ENCODE peak calls at places on chromosomes 3 and 15, in four cellular contexts. One of them, this sample, is unnamed.

GRCh38 chr15:62777657-62778056 is 264.9 kb upstream of the TPM1 start:
- DNase-seq in transverse colon: no peak
- DNase-seq in A549: no peak
- DNase-seq in sigmoid colon: no peak
- DNase-seq in this sample: no peak

GRCh38 chr3:38371541-38372213 is 25.1 kb downstream of the XYLB start:
- DNase-seq in transverse colon: no peak
- DNase-seq in A549: no peak
- DNase-seq in sigmoid colon: no peak
- DNase-seq in this sample: no peak

GRCh38 chr3:8152826-8153418 is 348.7 kb upstream of the LMCD1 start:
- DNase-seq in transverse colon: no peak
- DNase-seq in A549: no peak
- DNase-seq in sigmoid colon: no peak
- DNase-seq in this sample: no peak

GRCh38 chr3:126395846-126396513 is 1.3 kb downstream of the CFAP100 start:
- DNase-seq in transverse colon: no peak
- DNase-seq in A549: no peak
- DNase-seq in sigmoid colon: peak
- DNase-seq in this sample: no peak

GRCh38 chr3:17686613-17687012 is 55.8 kb downstream of the TBC1D5 start:
- DNase-seq in transverse colon: no peak
- DNase-seq in A549: peak
- DNase-seq in sigmoid colon: no peak
- DNase-seq in this sample: no peak

GRCh38 chr3:56681963-56682457 is 1.1 kb downstream of the TASOR start:
- DNase-seq in transverse colon: no peak
- DNase-seq in A549: no peak
- DNase-seq in sigmoid colon: no peak
- DNase-seq in this sample: no peak

GRCh38 chr3:172595648-172596393 is 72.6 kb upstream of the TNFSF10 start:
- DNase-seq in transverse colon: peak
- DNase-seq in A549: peak
- DNase-seq in sigmoid colon: no peak
- DNase-seq in this sample: peak

GRCh38 chr15:35325374-35325941 is 220.5 kb downstream of the DPH6 start:
- DNase-seq in transverse colon: no peak
- DNase-seq in A549: no peak
- DNase-seq in sigmoid colon: no peak
- DNase-seq in this sample: no peak

GRCh38 chr15:71761649-71762048 is 48.7 kb upstream of the NR2E3 start:
- DNase-seq in transverse colon: peak
- DNase-seq in A549: peak
- DNase-seq in sigmoid colon: no peak
- DNase-seq in this sample: no peak

GRCh38 chr15:26665950-26666921 is 106.6 kb downstream of the GABRB3 start:
- DNase-seq in transverse colon: no peak
- DNase-seq in A549: no peak
- DNase-seq in sigmoid colon: no peak
- DNase-seq in this sample: no peak

GRCh38 chr15:98221144-98221543 is 260.6 kb downstream of the ARRDC4 start:
- DNase-seq in transverse colon: no peak
- DNase-seq in A549: no peak
- DNase-seq in sigmoid colon: no peak
- DNase-seq in this sample: no peak

GRCh38 chr15:73002509-73002908 is 49.8 kb upstream of the NEO1 start:
- DNase-seq in transverse colon: no peak
- DNase-seq in A549: no peak
- DNase-seq in sigmoid colon: no peak
- DNase-seq in this sample: no peak

GRCh38 chr3:71229905-71230657 is 353.4 kb downstream of the FOXP1 start:
- DNase-seq in transverse colon: no peak
- DNase-seq in A549: no peak
- DNase-seq in sigmoid colon: no peak
- DNase-seq in this sample: no peak

GRCh38 chr15:66841953-66842681 is 140.1 kb downstream of the SMAD6 start:
- DNase-seq in transverse colon: peak
- DNase-seq in A549: peak
- DNase-seq in sigmoid colon: peak
- DNase-seq in this sample: peak

GRCh38 chr3:133892546-133893231 is 3.0 kb downstream of the RAB6B start:
- DNase-seq in transverse colon: no peak
- DNase-seq in A549: no peak
- DNase-seq in sigmoid colon: no peak
- DNase-seq in this sample: no peak

GRCh38 chr15:94266789-94267188 is 35.4 kb downstream of the MCTP2 start:
- DNase-seq in transverse colon: no peak
- DNase-seq in A549: no peak
- DNase-seq in sigmoid colon: no peak
- DNase-seq in this sample: no peak

GRCh38 chr3:106534206-106534605 is 665.4 kb upstream of the CBLB start:
- DNase-seq in transverse colon: peak
- DNase-seq in A549: no peak
- DNase-seq in sigmoid colon: no peak
- DNase-seq in this sample: no peak

GRCh38 chr3:30659270-30660127 is 53.1 kb downstream of the TGFBR2 start:
- DNase-seq in transverse colon: no peak
- DNase-seq in A549: peak
- DNase-seq in sigmoid colon: no peak
- DNase-seq in this sample: no peak

GRCh38 chr15:70526221-70526973 is 237.0 kb downstream of the UACA start:
- DNase-seq in transverse colon: peak
- DNase-seq in A549: peak
- DNase-seq in sigmoid colon: no peak
- DNase-seq in this sample: peak

GRCh38 chr3:179504371-179504770 is 53.1 kb upstream of the GNB4 start:
- DNase-seq in transverse colon: no peak
- DNase-seq in A549: no peak
- DNase-seq in sigmoid colon: no peak
- DNase-seq in this sample: no peak

GRCh38 chr3:186790261-186790981 is 7.0 kb downstream of the EIF4A2 start:
- DNase-seq in transverse colon: no peak
- DNase-seq in A549: peak
- DNase-seq in sigmoid colon: no peak
- DNase-seq in this sample: no peak

GRCh38 chr15:92930776-92931175 is 30.7 kb downstream of the CHD2 start:
- DNase-seq in transverse colon: no peak
- DNase-seq in A549: no peak
- DNase-seq in sigmoid colon: no peak
- DNase-seq in this sample: no peak

GRCh38 chr3:47298439-47298838 is 15.7 kb downstream of the KLHL18 start:
- DNase-seq in transverse colon: no peak
- DNase-seq in A549: no peak
- DNase-seq in sigmoid colon: no peak
- DNase-seq in this sample: no peak

GRCh38 chr15:57432141-57432701 is 55.9 kb downstream of the CGNL1 start:
- DNase-seq in transverse colon: no peak
- DNase-seq in A549: no peak
- DNase-seq in sigmoid colon: no peak
- DNase-seq in this sample: no peak

GRCh38 chr3:190024912-190025311 is 95.8 kb downstream of the P3H2 start:
- DNase-seq in transverse colon: no peak
- DNase-seq in A549: no peak
- DNase-seq in sigmoid colon: no peak
- DNase-seq in this sample: no peak

GRCh38 chr15:67100124-67100791 is 34.9 kb downstream of the SMAD3 start:
- DNase-seq in transverse colon: no peak
- DNase-seq in A549: no peak
- DNase-seq in sigmoid colon: no peak
- DNase-seq in this sample: no peak

GRCh38 chr3:148938306-148938705 is 53.0 kb upstream of the GYG1 start:
- DNase-seq in transverse colon: no peak
- DNase-seq in A549: no peak
- DNase-seq in sigmoid colon: no peak
- DNase-seq in this sample: no peak

GRCh38 chr3:151770941-151771340 is 37.2 kb downstream of the AADACL2 start:
- DNase-seq in transverse colon: peak
- DNase-seq in A549: peak
- DNase-seq in sigmoid colon: no peak
- DNase-seq in this sample: peak

GRCh38 chr15:41935566-41936020 is 36.8 kb downstream of the EHD4 start:
- DNase-seq in transverse colon: no peak
- DNase-seq in A549: no peak
- DNase-seq in sigmoid colon: peak
- DNase-seq in this sample: no peak

GRCh38 chr15:33160581-33161165 is 33.8 kb downstream of the FMN1 start:
- DNase-seq in transverse colon: no peak
- DNase-seq in A549: no peak
- DNase-seq in sigmoid colon: no peak
- DNase-seq in this sample: no peak

GRCh38 chr15:60798821-60799220 is 319.9 kb upstream of the ICE2 start:
- DNase-seq in transverse colon: no peak
- DNase-seq in A549: no peak
- DNase-seq in sigmoid colon: no peak
- DNase-seq in this sample: peak

GRCh38 chr3:177579419-177579818 is 382.1 kb upstream of the TBL1XR1 start:
- DNase-seq in transverse colon: no peak
- DNase-seq in A549: no peak
- DNase-seq in sigmoid colon: no peak
- DNase-seq in this sample: no peak
- H3K4me3 ChIP-seq in transverse colon: no peak
- H3K4me3 ChIP-seq in A549: no peak
- H3K4me3 ChIP-seq in sigmoid colon: no peak
- H3K4me3 ChIP-seq in this sample: no peak

GRCh38 chr3:160668454-160668853 is 8.5 kb upstream of the ARL14 start:
- DNase-seq in transverse colon: no peak
- DNase-seq in A549: no peak
- DNase-seq in sigmoid colon: no peak
- DNase-seq in this sample: no peak

GRCh38 chr3:160671231-160671630 is 5.7 kb upstream of the ARL14 start:
- DNase-seq in transverse colon: peak
- DNase-seq in A549: no peak
- DNase-seq in sigmoid colon: no peak
- DNase-seq in this sample: no peak

GRCh38 chr3:160665231-160665630 is 11.7 kb upstream of the ARL14 start:
- DNase-seq in transverse colon: no peak
- DNase-seq in A549: no peak
- DNase-seq in sigmoid colon: no peak
- DNase-seq in this sample: no peak

GRCh38 chr3:160665784-160666526 is 11.0 kb upstream of the ARL14 start:
- DNase-seq in transverse colon: peak
- DNase-seq in A549: no peak
- DNase-seq in sigmoid colon: no peak
- DNase-seq in this sample: no peak

GRCh38 chr3:160667452-160667851 is 9.5 kb upstream of the ARL14 start:
- DNase-seq in transverse colon: peak
- DNase-seq in A549: peak
- DNase-seq in sigmoid colon: no peak
- DNase-seq in this sample: no peak
- TF ChIP-seq EP300 in transverse colon: no peak
- TF ChIP-seq EP300 in A549: no peak
- TF ChIP-seq EP300 in sigmoid colon: no peak
- TF ChIP-seq EP300 in this sample: no peak

DNA sequence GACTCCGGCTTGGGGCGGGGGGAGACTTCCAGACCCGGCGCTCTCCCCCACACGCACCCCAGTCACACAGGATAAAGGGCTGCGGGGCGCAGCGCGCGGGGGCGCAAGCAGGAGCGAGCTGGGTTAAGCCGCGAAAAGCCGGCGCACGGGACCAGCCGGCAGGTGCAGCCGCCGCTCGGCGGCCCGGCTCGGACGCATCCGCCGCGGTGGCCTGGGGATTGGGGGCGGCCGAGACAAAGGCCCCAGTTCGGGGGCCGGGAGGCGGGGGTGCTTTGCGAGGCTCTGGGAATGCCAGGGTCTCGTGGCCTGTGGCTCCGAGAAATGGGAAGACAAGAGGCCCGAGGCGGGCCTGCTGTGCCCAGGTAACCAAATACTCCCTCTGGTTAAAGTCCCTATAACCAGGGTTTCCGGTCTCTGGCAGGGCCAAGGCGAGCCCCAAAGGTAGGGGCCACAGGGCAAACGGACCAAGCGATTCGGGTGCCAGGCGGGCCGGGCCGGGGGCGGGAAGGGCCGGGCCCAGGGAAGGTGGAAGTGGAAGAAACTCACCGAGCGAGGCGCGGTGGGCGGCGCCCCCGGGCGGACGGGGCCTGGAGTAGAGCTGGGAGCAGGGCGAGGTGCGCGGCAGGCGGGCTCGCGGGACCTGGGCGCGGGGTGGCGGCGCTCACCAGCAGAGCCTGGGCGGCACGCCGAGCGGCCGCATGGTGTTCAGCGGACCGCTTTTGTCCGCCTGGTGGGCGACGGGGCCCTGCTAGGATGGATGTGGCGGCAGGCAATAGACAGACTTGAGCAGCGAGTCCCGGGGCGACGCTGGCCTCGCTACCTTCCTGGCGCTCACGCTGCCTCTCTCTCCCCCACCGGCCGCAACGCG is at the start of gene GATA2:
- DNase-seq in transverse colon: no peak
- DNase-seq in A549: no peak
- DNase-seq in sigmoid colon: peak
- DNase-seq in this sample: no peak
- TF ChIP-seq POLR2A in transverse colon: no peak
- TF ChIP-seq POLR2A in A549: no peak
- TF ChIP-seq POLR2A in sigmoid colon: no peak
- TF ChIP-seq POLR2A in this sample: no peak

GRCh38 chr15:45634442-45635190 is at the start of gene SQOR:
- DNase-seq in transverse colon: peak
- DNase-seq in A549: peak
- DNase-seq in sigmoid colon: peak
- DNase-seq in this sample: peak

GRCh38 chr15:45628136-45628535 is 6.7 kb upstream of the SQOR start:
- DNase-seq in transverse colon: no peak
- DNase-seq in A549: no peak
- DNase-seq in sigmoid colon: no peak
- DNase-seq in this sample: no peak

GRCh38 chr15:45635191-45635638 is 386 bp downstream of the SQOR start:
- DNase-seq in transverse colon: peak
- DNase-seq in A549: peak
- DNase-seq in sigmoid colon: peak
- DNase-seq in this sample: peak

GRCh38 chr15:45631831-45632230 is 3.0 kb upstream of the SQOR start:
- DNase-seq in transverse colon: no peak
- DNase-seq in A549: no peak
- DNase-seq in sigmoid colon: no peak
- DNase-seq in this sample: no peak

DNA sequence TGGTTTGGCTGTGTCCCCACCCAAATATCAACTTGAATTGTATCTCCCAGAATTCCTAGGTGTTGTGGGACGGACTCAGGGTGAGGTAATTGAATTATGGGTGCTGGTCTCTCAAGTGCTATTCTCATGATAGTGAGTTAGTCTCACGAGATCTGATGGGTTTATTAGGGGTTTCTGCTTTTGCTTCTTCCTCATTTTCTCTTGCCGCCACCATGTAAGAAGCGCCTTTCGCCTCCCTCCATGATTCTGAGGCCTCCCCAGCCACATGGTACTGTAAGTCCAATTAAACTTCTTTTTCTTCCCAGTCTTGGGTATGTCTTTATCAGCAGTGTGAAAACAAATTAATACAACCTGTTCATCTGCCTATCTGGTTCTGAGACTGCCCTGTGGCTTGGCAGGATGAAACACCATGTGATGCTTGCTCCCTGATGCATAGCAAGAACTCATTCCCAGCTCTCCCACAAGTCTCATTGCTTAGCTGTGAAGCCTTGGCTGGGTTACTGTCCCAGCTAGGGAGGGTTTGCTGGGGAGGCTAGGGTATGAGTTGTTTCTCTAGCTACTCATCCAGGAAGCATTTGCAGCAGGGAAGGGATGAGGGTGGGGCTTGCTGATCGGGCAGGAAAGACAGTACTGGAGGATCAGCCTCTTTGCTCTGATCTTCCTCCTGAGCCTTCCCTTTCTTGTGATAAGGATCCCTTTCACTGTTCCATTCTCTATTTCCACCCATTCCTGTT is 3.7 kb upstream of the SQOR start:
- DNase-seq in transverse colon: peak
- DNase-seq in A549: no peak
- DNase-seq in sigmoid colon: no peak
- DNase-seq in this sample: no peak
- H3K4me3 ChIP-seq in transverse colon: no peak
- H3K4me3 ChIP-seq in A549: no peak
- H3K4me3 ChIP-seq in sigmoid colon: no peak
- H3K4me3 ChIP-seq in this sample: no peak

This sample was measured in ovary.